ENCODE peak calls at places on chromosomes 16 and 17, in five cellular contexts. One of them, this sample, is unnamed.

GRCh38 chr16:63361032-63361624 is 1324.9 kb upstream of the CDH8 start:
- DNase-seq in K562: peak
- DNase-seq in HepG2: peak
- DNase-seq in GM12878: no peak
- DNase-seq in HCT116: peak
- DNase-seq in this sample: peak

GRCh38 chr16:12362482-12363458 is 386.2 kb downstream of the SNX29 start:
- DNase-seq in HCT116: no peak
- DNase-seq in GM12878: no peak
- DNase-seq in HepG2: no peak
- DNase-seq in K562: no peak
- DNase-seq in this sample: no peak

GRCh38 chr16:84406006-84406963 is 37.9 kb downstream of the ATP2C2 start:
- DNase-seq in GM12878: no peak
- DNase-seq in HCT116: no peak
- DNase-seq in K562: no peak
- DNase-seq in HepG2: no peak
- DNase-seq in this sample: peak

GRCh38 chr16:51940183-51940582 is 606.8 kb downstream of the TOX3 start:
- DNase-seq in GM12878: no peak
- DNase-seq in K562: no peak
- DNase-seq in HCT116: no peak
- DNase-seq in HepG2: no peak
- DNase-seq in this sample: no peak

GRCh38 chr17:44912763-44913544 is 2.3 kb downstream of the GFAP start:
- DNase-seq in K562: no peak
- DNase-seq in GM12878: no peak
- DNase-seq in HCT116: no peak
- DNase-seq in HepG2: no peak
- DNase-seq in this sample: no peak

GRCh38 chr17:67283727-67284516 is 38.9 kb upstream of the HELZ start:
- DNase-seq in HepG2: no peak
- DNase-seq in GM12878: no peak
- DNase-seq in K562: no peak
- DNase-seq in HCT116: no peak
- DNase-seq in this sample: no peak

GRCh38 chr16:56589141-56590039 is at the start of gene MT3:
- DNase-seq in HCT116: no peak
- DNase-seq in GM12878: no peak
- DNase-seq in K562: no peak
- DNase-seq in HepG2: no peak
- DNase-seq in this sample: peak

GRCh38 chr17:58189436-58190146 is 2.9 kb upstream of the EPX start:
- DNase-seq in HepG2: no peak
- DNase-seq in HCT116: peak
- DNase-seq in K562: peak
- DNase-seq in GM12878: no peak
- DNase-seq in this sample: no peak

GRCh38 chr17:81253358-81254131 is 14.4 kb downstream of the NDUFAF8 start:
- DNase-seq in HCT116: no peak
- DNase-seq in HepG2: no peak
- DNase-seq in K562: peak
- DNase-seq in GM12878: no peak
- DNase-seq in this sample: peak

GRCh38 chr17:75288784-75289121 is 480 bp downstream of the SLC25A19 start:
- DNase-seq in HCT116: no peak
- DNase-seq in K562: peak
- DNase-seq in HepG2: peak
- DNase-seq in GM12878: no peak
- DNase-seq in this sample: peak

GRCh38 chr17:22503322-22503899 is 811.1 kb downstream of the KCNJ18 start:
- DNase-seq in K562: no peak
- DNase-seq in HepG2: no peak
- DNase-seq in GM12878: no peak
- DNase-seq in HCT116: no peak
- DNase-seq in this sample: no peak

GRCh38 chr16:85696761-85697160 is 8.0 kb upstream of the GINS2 start:
- DNase-seq in K562: no peak
- DNase-seq in GM12878: no peak
- DNase-seq in HCT116: no peak
- DNase-seq in HepG2: no peak
- DNase-seq in this sample: no peak

GRCh38 chr17:77884019-77884418 is 74.5 kb upstream of the TNRC6C start:
- DNase-seq in GM12878: no peak
- DNase-seq in HepG2: no peak
- DNase-seq in K562: no peak
- DNase-seq in HCT116: no peak
- DNase-seq in this sample: no peak

GRCh38 chr17:8885968-8886674 is 18.6 kb upstream of the PIK3R6 start:
- DNase-seq in K562: peak
- DNase-seq in HepG2: no peak
- DNase-seq in HCT116: peak
- DNase-seq in GM12878: no peak
- DNase-seq in this sample: no peak

GRCh38 chr17:56681561-56682266 is 88.2 kb downstream of the NOG start:
- DNase-seq in K562: peak
- DNase-seq in HCT116: peak
- DNase-seq in GM12878: no peak
- DNase-seq in HepG2: no peak
- DNase-seq in this sample: no peak

GRCh38 chr17:7774037-7774659 is 56.6 kb downstream of the DNAH2 start:
- DNase-seq in HCT116: no peak
- DNase-seq in GM12878: no peak
- DNase-seq in K562: peak
- DNase-seq in HepG2: peak
- DNase-seq in this sample: no peak

GRCh38 chr16:86525696-86526095 is 15.4 kb downstream of the FOXF1 start:
- DNase-seq in K562: no peak
- DNase-seq in GM12878: no peak
- DNase-seq in HepG2: no peak
- DNase-seq in HCT116: no peak
- DNase-seq in this sample: no peak

GRCh38 chr17:81165246-81166032 is at the start of gene PVALEF:
- DNase-seq in GM12878: no peak
- DNase-seq in HCT116: no peak
- DNase-seq in K562: no peak
- DNase-seq in HepG2: peak
- DNase-seq in this sample: no peak

GRCh38 chr17:29243792-29244191 is 2.9 kb upstream of the CRYBA1 start:
- DNase-seq in GM12878: no peak
- DNase-seq in HCT116: no peak
- DNase-seq in HepG2: peak
- DNase-seq in K562: peak
- DNase-seq in this sample: peak

GRCh38 chr16:48452991-48453760 is 68.0 kb upstream of the SIAH1 start:
- DNase-seq in HepG2: no peak
- DNase-seq in GM12878: no peak
- DNase-seq in HCT116: no peak
- DNase-seq in K562: no peak
- DNase-seq in this sample: no peak

GRCh38 chr17:79269620-79270019 is 195.0 kb downstream of the ENGASE start:
- DNase-seq in HCT116: no peak
- DNase-seq in GM12878: no peak
- DNase-seq in K562: no peak
- DNase-seq in HepG2: no peak
- DNase-seq in this sample: no peak

GRCh38 chr16:974606-975312 is 4.0 kb upstream of the LMF1 start:
- DNase-seq in GM12878: no peak
- DNase-seq in HepG2: no peak
- DNase-seq in K562: no peak
- DNase-seq in HCT116: no peak
- DNase-seq in this sample: no peak

GRCh38 chr17:47239663-47240374 is 13.8 kb upstream of the ITGB3 start:
- DNase-seq in GM12878: peak
- DNase-seq in K562: peak
- DNase-seq in HepG2: no peak
- DNase-seq in HCT116: peak
- DNase-seq in this sample: no peak

GRCh38 chr17:63840591-63841349 is 1.7 kb downstream of the SMARCD2 start:
- DNase-seq in HCT116: no peak
- DNase-seq in HepG2: no peak
- DNase-seq in K562: no peak
- DNase-seq in GM12878: no peak
- DNase-seq in this sample: no peak

DNA sequence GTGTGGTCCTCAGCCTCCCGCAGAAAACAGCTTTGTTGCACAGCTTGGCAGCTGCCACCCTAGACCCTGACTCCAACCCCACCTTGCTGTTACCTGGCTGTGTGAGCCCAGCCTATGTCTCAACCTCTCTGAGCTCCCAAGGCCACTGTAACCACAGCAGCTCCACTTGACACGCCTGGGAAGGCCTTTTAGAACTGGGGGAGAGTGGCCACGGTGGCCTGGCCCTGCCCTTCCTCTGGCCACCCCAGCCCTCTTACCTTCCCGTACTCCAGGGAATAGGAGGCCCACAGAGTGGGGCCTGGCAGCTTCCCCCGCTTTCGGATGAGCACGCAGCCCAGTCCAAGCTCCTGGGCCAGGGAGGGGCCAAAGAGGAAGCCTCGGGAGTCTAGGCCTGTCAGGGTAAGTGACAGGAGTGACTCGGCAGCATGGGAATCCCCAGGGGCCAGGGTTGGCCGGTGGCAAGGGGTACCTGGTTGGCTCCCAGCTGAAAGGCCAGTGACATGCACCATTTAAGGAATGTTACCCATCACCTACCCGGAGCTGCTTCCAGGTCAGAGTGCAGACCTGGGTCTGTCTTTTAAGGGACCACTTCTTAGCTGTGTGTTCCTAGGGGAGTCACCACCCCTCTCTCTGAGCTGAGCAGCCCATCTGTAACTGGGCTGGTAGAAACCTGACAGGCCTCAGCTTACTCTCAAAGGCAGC is 1.4 kb downstream of the APRT start:
- DNase-seq in GM12878: no peak
- DNase-seq in HCT116: no peak
- DNase-seq in HepG2: no peak
- DNase-seq in K562: peak
- DNase-seq in this sample: peak
- TF ChIP-seq JUND in GM12878: no peak
- TF ChIP-seq JUND in HCT116: no peak
- TF ChIP-seq JUND in HepG2: no peak
- TF ChIP-seq JUND in K562: no peak
- TF ChIP-seq JUND in this sample: no peak

GRCh38 chr17:55348749-55349354 is 72.8 kb downstream of the MMD start:
- DNase-seq in K562: peak
- DNase-seq in GM12878: no peak
- DNase-seq in HCT116: peak
- DNase-seq in HepG2: peak
- DNase-seq in this sample: no peak
- TF ChIP-seq JUND in K562: no peak
- TF ChIP-seq JUND in GM12878: no peak
- TF ChIP-seq JUND in HCT116: no peak
- TF ChIP-seq JUND in HepG2: no peak
- TF ChIP-seq JUND in this sample: no peak

DNA sequence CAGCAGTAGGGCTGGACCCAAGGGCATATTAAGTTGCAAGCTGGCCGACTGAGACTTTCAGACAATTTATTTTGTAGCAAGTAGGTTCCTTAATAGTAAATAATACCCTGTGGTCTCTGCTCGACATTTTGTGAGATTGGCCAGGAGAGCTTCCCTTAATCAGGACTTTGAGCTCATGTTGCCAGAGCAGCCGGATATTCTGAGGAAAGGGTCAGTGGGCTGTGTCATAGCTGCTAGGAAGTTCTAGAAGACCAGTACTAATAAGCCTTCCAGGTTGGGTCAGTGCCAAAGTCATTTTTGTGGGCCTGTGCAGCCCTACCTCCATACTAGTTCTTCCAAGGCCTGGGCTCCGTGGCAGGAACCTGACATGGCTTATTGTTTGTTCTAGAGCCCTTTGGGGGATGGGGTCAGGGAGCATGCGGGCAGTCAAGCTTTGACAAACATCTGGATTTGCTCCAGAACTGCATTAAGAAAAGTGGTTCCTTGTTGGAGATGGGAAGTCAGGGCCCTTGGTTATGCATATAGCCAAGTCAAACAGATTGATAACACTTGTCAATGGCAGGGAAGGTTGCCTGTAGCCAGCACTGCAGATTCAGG is 7.5 kb downstream of the ALKBH5 start:
- DNase-seq in K562: no peak
- DNase-seq in HCT116: no peak
- DNase-seq in GM12878: no peak
- DNase-seq in HepG2: peak
- DNase-seq in this sample: no peak
- TF ChIP-seq JUND in K562: no peak
- TF ChIP-seq JUND in HCT116: no peak
- TF ChIP-seq JUND in GM12878: no peak
- TF ChIP-seq JUND in HepG2: no peak
- TF ChIP-seq JUND in this sample: no peak

GRCh38 chr16:66474750-66475199 is 47.7 kb downstream of the BEAN1 start:
- DNase-seq in HCT116: no peak
- DNase-seq in GM12878: peak
- DNase-seq in HepG2: no peak
- DNase-seq in K562: no peak
- DNase-seq in this sample: no peak
- TF ChIP-seq JUND in HCT116: no peak
- TF ChIP-seq JUND in GM12878: no peak
- TF ChIP-seq JUND in HepG2: no peak
- TF ChIP-seq JUND in K562: no peak
- TF ChIP-seq JUND in this sample: no peak

This sample was measured in T47D.